ENCODE peak calls at places on chromosome 22, in four cellular contexts. K, R, Q and O are unnamed samples.

GRCh38 chr22:49607821-49608220 is 219.9 kb downstream of the BRD1 start:
- DNase-seq in R (no peak), Q (no peak), K (no peak), O (no peak)

GRCh38 chr22:22080270-22080669 is 97.7 kb upstream of the TOP3B start:
- DNase-seq in K (no peak), Q (no peak), R (no peak), O (no peak)

GRCh38 chr22:43587574-43587973 is 175.8 kb downstream of the MPPED1 start:
- DNase-seq in K (peak; percentile 12), R (no peak), Q (no peak), O (no peak)

GRCh38 chr22:49760630-49761571 is 66.8 kb downstream of the BRD1 start:
- DNase-seq in Q (no peak), R (no peak), K (no peak), O (no peak)

GRCh38 chr22:49925525-49926128 is 7.2 kb downstream of the CRELD2 start:
- DNase-seq in R (no peak), K (no peak), Q (no peak), O (no peak)

GRCh38 chr22:38244106-38244505 is 28.7 kb downstream of the TMEM184B start:
- DNase-seq in K (no peak), R (no peak), Q (no peak), O (no peak)

GRCh38 chr22:38799265-38800002 is 5.5 kb upstream of the DNAL4 start:
- DNase-seq in Q (no peak), K (no peak), R (no peak), O (no peak)

GRCh38 chr22:38706101-38706884 is 549 bp downstream of the GTPBP1 start:
- DNase-seq in R (peak; percentile 69), Q (no peak), K (no peak), O (peak; percentile 38)

GRCh38 chr22:46129390-46130041 is 20.8 kb upstream of the PPARA start:
- DNase-seq in K (no peak), Q (no peak), R (no peak), O (no peak)

GRCh38 chr22:17638182-17638431 is 450 bp upstream of the BCL2L13 start:
- DNase-seq in K (no peak), R (no peak), Q (no peak), O (peak; percentile 81)

GRCh38 chr22:42366815-42367581 is 65.2 kb downstream of the NFAM1 start:
- DNase-seq in Q (no peak), R (no peak), K (no peak), O (no peak)

GRCh38 chr22:40385041-40385782 is 14.8 kb downstream of the SGSM3 start:
- DNase-seq in R (no peak), Q (no peak), K (no peak), O (no peak)

GRCh38 chr22:48258108-48258705 is 1495.8 kb downstream of the TBC1D22A start:
- DNase-seq in Q (no peak), R (no peak), K (no peak), O (no peak)

GRCh38 chr22:50436841-50437341 is 37.9 kb downstream of the SBF1 start:
- DNase-seq in Q (no peak), R (no peak), K (no peak), O (no peak)

GRCh38 chr22:27474112-27474571 is 327.4 kb downstream of the MN1 start:
- DNase-seq in R (no peak), Q (no peak), K (no peak), O (no peak)

GRCh38 chr22:44965171-44965570 is 44.6 kb downstream of the PHF21B start:
- DNase-seq in K (no peak), Q (no peak), R (no peak), O (no peak)

GRCh38 chr22:20997536-20998257 is 4.2 kb downstream of the THAP7 start:
- DNase-seq in R (no peak), Q (no peak), K (no peak), O (no peak)

GRCh38 chr22:49240472-49240871 is 587.2 kb downstream of the BRD1 start:
- DNase-seq in Q (no peak), K (no peak), R (no peak), O (no peak)

GRCh38 chr22:50084085-50084484 is 1.1 kb downstream of the MLC1 start:
- DNase-seq in K (no peak), Q (no peak), R (no peak), O (no peak)

DNA sequence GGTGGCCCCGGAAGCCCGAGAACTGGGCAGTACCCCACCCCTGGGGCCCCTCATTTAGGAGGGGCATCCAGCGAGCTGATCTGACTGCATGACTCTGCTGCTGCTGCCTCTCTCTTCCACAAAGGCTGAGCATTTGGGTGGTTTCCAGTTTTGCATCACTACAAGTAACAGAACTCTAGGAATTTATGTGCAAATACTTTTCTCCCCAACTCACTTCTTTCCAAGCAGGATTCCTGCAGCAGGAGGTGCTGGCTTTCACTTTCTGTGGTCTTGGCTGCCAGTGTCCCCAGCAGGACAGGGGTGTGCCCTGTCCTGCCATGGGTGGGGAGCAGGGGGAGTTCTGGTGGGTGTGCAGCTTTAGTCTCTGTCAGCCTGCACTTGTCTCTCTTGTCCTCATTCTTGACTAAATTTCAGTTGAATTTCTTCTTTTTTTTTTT is 21.2 kb downstream of the UPB1 start:
- DNase-seq in Q (peak; percentile 62), K (peak; percentile 19), R (no peak), O (peak; percentile 70)
- TF ChIP-seq JUNB in Q (no peak), K (no peak), R (no peak), O (no peak)

GRCh38 chr22:36384766-36385400 is 2.9 kb downstream of the MYH9 start:
- DNase-seq in R (no peak), K (no peak), Q (no peak), O (peak; percentile 75)
- H3K4me1 ChIP-seq in R (peaks cover 19% of the 10 kb centered on the region), K (peaks cover 61% of the 10 kb centered on the region), Q (peaks cover 52% of the 10 kb centered on the region), O (peaks cover 39% of the 10 kb centered on the region)

GRCh38 chr22:30204742-30205111 is 41.8 kb downstream of the LIF start:
- DNase-seq in R (no peak), K (no peak), Q (no peak), O (no peak)
- TF ChIP-seq JUNB in R (no peak), K (no peak), Q (no peak), O (no peak)

DNA sequence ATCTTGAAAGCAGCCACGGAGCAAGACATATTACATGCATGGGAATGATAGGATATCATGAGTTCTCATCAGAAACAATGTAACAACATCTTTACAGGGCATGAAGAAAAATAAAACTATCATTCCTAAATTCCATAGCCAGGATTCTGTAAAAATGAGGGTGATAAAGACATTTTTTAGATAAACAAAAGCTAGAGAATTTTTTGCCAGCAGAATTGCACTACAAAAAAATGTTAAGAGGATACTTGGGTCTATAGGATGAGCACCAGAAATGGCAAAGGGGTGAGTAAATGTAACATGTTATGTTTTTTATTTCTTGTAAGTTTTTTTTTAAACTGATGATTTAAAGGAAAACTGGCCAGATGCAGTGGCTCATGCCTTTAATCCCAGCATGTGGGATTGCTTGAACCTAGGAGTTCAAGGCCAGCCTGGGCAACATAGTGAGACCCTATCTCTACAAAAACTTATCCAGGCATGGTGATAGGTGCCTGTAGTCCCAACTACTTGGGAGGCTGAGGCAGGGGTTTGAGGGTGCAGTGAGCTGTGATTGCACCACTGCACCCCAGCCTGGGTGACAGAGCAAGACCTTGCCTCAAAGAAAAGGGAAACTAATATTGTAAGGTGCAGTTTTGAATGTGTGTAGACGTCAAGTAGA is 33.2 kb downstream of the TBX1 start:
- DNase-seq in Q (no peak), R (no peak), K (no peak), O (no peak)
- H3K4me1 ChIP-seq in Q (peaks cover 7% of the 10 kb centered on the region), R (no peaks in the 10 kb centered on the region), K (no peaks in the 10 kb centered on the region), O (no peaks in the 10 kb centered on the region)

DNA sequence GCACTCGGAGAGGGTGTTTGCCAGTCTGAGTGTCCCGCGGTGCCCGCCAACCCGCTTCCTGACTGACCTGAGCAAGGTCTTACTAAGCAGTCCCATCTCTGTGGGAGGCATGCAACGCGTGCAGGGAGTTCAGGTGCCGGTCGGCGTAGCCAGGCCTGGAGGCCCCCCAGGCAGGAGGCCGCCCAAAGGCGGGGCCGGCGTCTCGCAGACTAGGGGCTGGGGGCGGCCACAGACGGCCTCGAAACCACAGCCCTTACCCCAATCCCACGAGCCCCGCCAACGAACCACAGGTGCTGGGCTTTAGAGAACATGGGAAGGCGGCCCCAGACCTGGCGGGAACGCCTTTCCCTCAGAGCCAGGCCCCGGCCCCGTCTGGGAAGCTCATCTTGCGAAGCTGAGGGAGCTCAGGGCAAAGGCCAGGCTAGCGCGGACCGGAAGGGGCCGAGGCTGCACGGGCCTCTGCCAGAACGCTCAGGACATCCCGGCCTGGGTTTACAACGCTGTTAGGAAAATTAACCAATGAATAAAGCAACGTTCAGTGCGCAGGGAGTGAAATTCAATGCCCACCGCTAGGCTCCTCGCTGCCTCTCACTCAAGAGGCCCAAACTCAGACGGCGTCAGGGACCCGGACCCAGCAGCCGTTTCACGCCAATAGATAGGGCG is 2.1 kb upstream of the MTFP1 start:
- DNase-seq in Q (no peak), K (peak; percentile 76), R (peak; percentile 56), O (peak; percentile 87)
- TF ChIP-seq JUNB in Q (no peak), K (no peak), R (no peak), O (no peak)